ENCODE peak calls at places on chromosome 21, in six cellular contexts. Z is mesendoderm, N is transverse colon, A is left ventricle myocardium inferior, C is ovary, V is heart right ventricle. T is an unnamed sample. For H3K4me1, the result is how much of the 10 kb centered on the place peaks cover.

GRCh38 chr21:31520506-31521163 is 138.9 kb upstream of the SOD1 start:
- DNase-seq in N (no peak), C (no peak), Z (no peak), A (no peak), V (no peak), T (no peak)

GRCh38 chr21:41032536-41032935 is 135.4 kb upstream of the BACE2 start:
- DNase-seq in Z (no peak), N (no peak), V (no peak), C (no peak), A (no peak), T (no peak)

GRCh38 chr21:24894324-24894723 is 713.0 kb downstream of the MRPL39 start:
- DNase-seq in C (no peak), A (no peak), V (no peak), Z (no peak), N (no peak), T (no peak)

GRCh38 chr21:25563399-25564116 is 43.7 kb downstream of the MRPL39 start:
- DNase-seq in N (peak), V (no peak), A (no peak), C (no peak), Z (no peak), T (no peak)

GRCh38 chr21:27047331-27048314 is 80.7 kb upstream of the ADAMTS5 start:
- DNase-seq in N (no peak), Z (no peak), C (no peak), A (no peak), V (no peak), T (no peak)

GRCh38 chr21:21715286-21715969 is 717.2 kb downstream of the NCAM2 start:
- DNase-seq in C (no peak), A (no peak), V (no peak), N (no peak), Z (peak), T (no peak)

GRCh38 chr21:46226920-46227599 is 1.5 kb downstream of the LSS start:
- DNase-seq in N (no peak), Z (peak), V (no peak), C (peak), A (no peak), T (no peak)

GRCh38 chr21:24200052-24200451 is 1407.2 kb downstream of the MRPL39 start:
- DNase-seq in A (no peak), N (no peak), Z (no peak), C (no peak), V (no peak), T (no peak)

GRCh38 chr21:25837545-25838263 is 102.9 kb downstream of the GABPA start:
- DNase-seq in V (no peak), A (no peak), Z (no peak), N (no peak), C (no peak), T (no peak)

GRCh38 chr21:31623664-31624063 is 35.8 kb upstream of the SOD1 start:
- DNase-seq in Z (peak), V (no peak), A (no peak), N (no peak), C (no peak), T (no peak)

GRCh38 chr21:28883931-28884330 is 108.7 kb downstream of the LTN1 start:
- DNase-seq in A (no peak), N (no peak), C (no peak), Z (no peak), V (no peak), T (no peak)

GRCh38 chr21:46436586-46436985 is 22.1 kb upstream of the DIP2A start:
- DNase-seq in N (no peak), A (no peak), V (no peak), Z (no peak), C (no peak), T (no peak)

GRCh38 chr21:15034126-15034848 is 30.5 kb downstream of the NRIP1 start:
- DNase-seq in V (no peak), Z (no peak), N (no peak), A (no peak), C (no peak), T (no peak)

GRCh38 chr21:33643658-33644311 is 1.5 kb downstream of the ITSN1 start:
- DNase-seq in V (no peak), C (no peak), A (no peak), N (no peak), Z (peak), T (no peak)

GRCh38 chr21:35475006-35475405 is 425.9 kb upstream of the RUNX1 start:
- DNase-seq in N (no peak), C (no peak), Z (no peak), V (no peak), A (no peak), T (no peak)

GRCh38 chr21:32413697-32414578 is 1.4 kb downstream of the EVA1C start:
- DNase-seq in Z (no peak), V (no peak), A (no peak), C (peak), N (peak), T (no peak)

GRCh38 chr21:21101911-21102310 is 103.7 kb downstream of the NCAM2 start:
- DNase-seq in A (no peak), C (no peak), Z (peak), V (no peak), N (no peak), T (no peak)

GRCh38 chr21:25421327-25422028 is 185.8 kb downstream of the MRPL39 start:
- DNase-seq in V (no peak), N (peak), Z (peak), A (no peak), C (no peak), T (no peak)

GRCh38 chr21:14876464-14876863 is 188.3 kb downstream of the NRIP1 start:
- DNase-seq in C (no peak), Z (no peak), A (no peak), V (no peak), N (peak), T (no peak)

GRCh38 chr21:38945536-38946245 is 140.0 kb downstream of the ETS2 start:
- DNase-seq in A (no peak), V (no peak), C (no peak), Z (peak), N (no peak), T (no peak)

GRCh38 chr21:32562426-32562825 is 22.9 kb downstream of the TCP10L start:
- DNase-seq in C (peak), A (no peak), N (peak), Z (peak), V (no peak), T (peak)

GRCh38 chr21:35053356-35054096 is 4.4 kb upstream of the RUNX1 start:
- DNase-seq in C (no peak), Z (no peak), N (no peak), A (no peak), V (no peak), T (no peak)

GRCh38 chr21:33364830-33365229 is 38.4 kb upstream of the IFNGR2 start:
- DNase-seq in Z (no peak), V (no peak), N (no peak), C (no peak), A (no peak), T (no peak)

GRCh38 chr21:33411949-33412430 is 8.8 kb downstream of the IFNGR2 start:
- DNase-seq in A (no peak), N (peak), Z (no peak), V (no peak), C (no peak), T (no peak)

DNA sequence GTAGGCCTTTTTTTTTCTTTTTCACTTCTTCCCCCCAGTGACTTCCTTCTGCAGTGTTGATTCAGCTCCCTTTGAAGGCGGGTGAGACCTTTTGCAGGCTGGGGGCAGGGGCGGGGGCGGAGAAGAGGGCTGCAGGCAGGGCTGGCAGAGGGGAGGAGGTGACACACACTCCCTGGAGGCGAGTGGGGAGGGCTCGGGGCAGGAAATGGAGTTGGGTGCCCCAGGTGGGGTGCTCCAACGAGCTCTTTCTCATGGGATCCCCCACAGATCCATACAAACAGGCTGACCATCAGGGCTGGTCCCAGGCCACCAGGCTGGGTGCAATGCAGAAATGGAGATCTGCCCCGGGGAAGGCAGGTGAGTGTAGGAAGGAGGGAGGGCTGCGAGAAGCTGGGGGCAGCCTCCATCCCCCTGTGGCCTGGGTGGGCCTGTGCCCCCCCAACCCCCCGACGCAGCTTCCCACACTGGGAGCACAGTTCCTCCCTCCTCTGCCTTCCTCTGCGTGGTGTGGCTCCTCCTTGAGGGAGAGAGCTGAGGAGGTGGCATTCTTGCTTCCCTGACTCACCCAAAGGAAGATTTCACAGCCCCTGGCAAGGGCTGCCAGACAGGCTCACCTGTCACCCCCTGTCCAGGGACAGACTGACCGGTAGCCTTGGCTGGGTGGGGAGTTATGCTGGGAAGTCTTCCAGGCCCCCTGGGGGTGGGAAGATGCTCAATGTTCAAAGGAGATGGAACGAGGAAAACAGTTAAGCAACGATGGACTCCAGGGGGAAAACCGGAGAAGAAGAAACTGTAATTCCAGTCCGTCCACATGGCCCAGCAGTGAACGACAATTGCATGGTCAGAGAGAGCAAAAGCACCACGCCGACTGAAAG is 7.1 kb upstream of the ITGB2 start:
- DNase-seq in A (peak), Z (peak), N (peak), V (peak), C (no peak), T (no peak)
- H3K4me1 ChIP-seq in A (under half), Z (under half), N (under half), V (under half), C (under half), T (half or more)

GRCh38 chr21:37455504-37455911 is 88.9 kb downstream of the DYRK1A start:
- DNase-seq in N (no peak), C (no peak), V (no peak), A (no peak), Z (peak), T (no peak)
- H3K4me1 ChIP-seq in N (under half), C (under half), V (half or more), A (half or more), Z (under half), T (half or more)

GRCh38 chr21:44296103-44296519 is 3.7 kb upstream of the PFKL start:
- DNase-seq in Z (no peak), V (no peak), N (no peak), C (no peak), A (no peak), T (no peak)

GRCh38 chr21:44296916-44297315 is 2.9 kb upstream of the PFKL start:
- DNase-seq in Z (no peak), C (no peak), V (no peak), N (no peak), A (no peak), T (no peak)

GRCh38 chr21:44298301-44298700 is 1.6 kb upstream of the PFKL start:
- DNase-seq in A (no peak), C (no peak), V (no peak), Z (no peak), N (no peak), T (no peak)

GRCh38 chr21:44299085-44299457 is 782 bp upstream of the PFKL start:
- DNase-seq in Z (no peak), N (no peak), A (no peak), C (no peak), V (no peak), T (no peak)

GRCh38 chr21:44297525-44298290 is 2.1 kb upstream of the PFKL start:
- DNase-seq in C (peak), V (peak), N (peak), Z (peak), A (peak), T (peak)
- H3K4me1 ChIP-seq in C (under half), V (half or more), N (under half), Z (under half), A (half or more), T (under half)

DNA sequence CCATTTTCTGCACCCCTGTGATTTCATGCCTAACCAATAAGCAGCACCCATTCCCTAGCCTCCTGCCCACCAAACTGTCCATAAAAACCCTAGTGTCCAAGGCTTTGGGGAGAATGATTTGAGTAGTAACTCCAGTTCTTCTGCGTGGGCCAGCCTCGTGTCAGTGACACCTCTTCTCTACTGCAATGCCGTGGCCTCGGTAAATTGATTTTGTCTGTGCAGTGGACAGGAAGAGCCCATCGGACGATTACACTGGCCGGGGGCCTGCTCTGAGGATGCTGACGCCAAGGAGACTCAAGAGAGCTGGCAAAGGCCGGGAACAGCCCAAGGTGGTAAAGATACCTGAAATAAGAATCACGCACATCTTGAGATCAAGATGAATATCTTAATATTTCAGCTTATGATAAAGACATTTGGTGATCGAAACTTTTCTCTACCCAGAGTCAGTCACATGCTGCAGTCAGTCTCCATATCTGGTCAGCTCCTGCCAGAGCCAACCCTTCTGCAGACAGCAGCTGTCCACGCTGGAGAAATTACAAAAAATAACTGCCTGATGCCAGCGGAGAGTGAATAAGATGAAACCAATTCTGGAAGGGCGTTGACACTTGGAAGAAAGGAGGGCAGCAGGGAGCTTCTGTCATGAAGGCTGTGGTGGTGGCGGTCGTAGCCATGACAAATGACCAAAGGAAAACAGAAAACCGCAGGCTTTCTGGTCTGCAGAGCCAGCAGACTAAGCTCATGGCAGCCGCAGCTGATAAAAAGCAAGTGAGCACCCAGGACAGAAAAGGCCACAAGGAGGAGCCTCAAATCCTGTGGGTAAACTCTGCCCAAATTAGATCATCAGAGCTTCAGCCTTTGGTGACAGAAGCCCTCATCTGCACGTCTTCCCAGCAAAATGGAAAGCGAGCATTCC is 29.1 kb downstream of the RSPH1 start:
- DNase-seq in C (no peak), V (no peak), A (no peak), Z (peak), N (peak), T (no peak)
- H3K4me1 ChIP-seq in C (under half), V (under half), A (under half), Z (under half), N (under half), T (under half)

GRCh38 chr21:42130447-42130846 is 59.3 kb downstream of the UMODL1 start:
- DNase-seq in Z (no peak), C (no peak), N (no peak), V (no peak), A (no peak), T (no peak)
- H3K4me1 ChIP-seq in Z (under half), C (under half), N (under half), V (under half), A (under half), T (under half)

DNA sequence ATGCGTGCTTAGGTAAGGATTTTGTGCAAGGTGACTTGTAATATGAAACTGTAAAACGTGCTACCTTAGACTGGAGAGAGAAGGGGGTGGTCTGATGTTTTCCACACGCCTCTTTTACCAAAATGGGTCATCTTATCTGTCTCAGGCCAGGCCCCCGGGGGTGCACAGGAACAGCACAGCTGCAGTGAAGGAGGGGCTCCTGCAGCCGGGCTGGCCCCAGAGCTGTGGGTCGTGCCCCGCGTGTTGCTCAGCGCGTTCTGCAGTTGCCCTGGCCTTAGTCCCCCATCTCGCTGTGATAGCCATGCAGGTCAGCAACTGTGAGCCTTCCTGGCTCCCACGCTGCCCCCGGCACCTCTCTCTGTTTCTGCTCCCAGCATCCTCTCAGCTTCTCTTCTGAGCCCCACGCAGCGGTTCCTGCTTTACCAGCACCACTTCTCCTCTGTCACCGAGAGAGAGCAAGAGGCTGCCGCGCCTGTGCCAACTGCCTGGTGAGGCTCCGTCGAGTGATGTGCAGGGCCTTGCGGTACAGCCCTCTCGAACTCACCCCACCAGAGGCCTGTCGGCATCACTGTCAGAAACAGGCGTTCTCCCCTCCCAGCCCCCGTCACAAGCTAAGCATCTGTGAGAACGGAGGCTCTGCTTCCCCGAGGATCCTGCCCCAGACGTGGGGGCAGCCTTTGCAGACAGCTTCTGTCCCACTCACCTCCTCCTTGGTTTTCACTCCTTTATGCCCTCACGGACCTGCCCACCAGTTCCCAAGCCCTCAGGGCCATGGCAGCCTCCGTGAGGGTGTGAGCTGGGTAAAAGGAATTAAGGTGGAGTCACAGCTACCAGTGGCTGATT is 73.3 kb downstream of the ADARB1 start:
- DNase-seq in Z (no peak), C (no peak), V (no peak), N (no peak), A (no peak), T (no peak)
- H3K4me1 ChIP-seq in Z (under half), C (under half), V (under half), N (under half), A (under half), T (under half)

GRCh38 chr21:44948426-44949120 is 8.7 kb downstream of the SLX9 start:
- DNase-seq in N (no peak), V (no peak), Z (no peak), A (peak), C (no peak), T (no peak)

GRCh38 chr21:44944596-44944995 is 4.8 kb downstream of the SLX9 start:
- DNase-seq in C (no peak), N (no peak), V (no peak), A (no peak), Z (no peak), T (no peak)

GRCh38 chr21:44947930-44948331 is 8.1 kb downstream of the SLX9 start:
- DNase-seq in C (no peak), V (peak), Z (no peak), N (no peak), A (peak), T (no peak)

GRCh38 chr21:44947111-44947929 is 7.5 kb downstream of the SLX9 start:
- DNase-seq in V (no peak), A (peak), Z (no peak), N (no peak), C (no peak), T (no peak)

DNA sequence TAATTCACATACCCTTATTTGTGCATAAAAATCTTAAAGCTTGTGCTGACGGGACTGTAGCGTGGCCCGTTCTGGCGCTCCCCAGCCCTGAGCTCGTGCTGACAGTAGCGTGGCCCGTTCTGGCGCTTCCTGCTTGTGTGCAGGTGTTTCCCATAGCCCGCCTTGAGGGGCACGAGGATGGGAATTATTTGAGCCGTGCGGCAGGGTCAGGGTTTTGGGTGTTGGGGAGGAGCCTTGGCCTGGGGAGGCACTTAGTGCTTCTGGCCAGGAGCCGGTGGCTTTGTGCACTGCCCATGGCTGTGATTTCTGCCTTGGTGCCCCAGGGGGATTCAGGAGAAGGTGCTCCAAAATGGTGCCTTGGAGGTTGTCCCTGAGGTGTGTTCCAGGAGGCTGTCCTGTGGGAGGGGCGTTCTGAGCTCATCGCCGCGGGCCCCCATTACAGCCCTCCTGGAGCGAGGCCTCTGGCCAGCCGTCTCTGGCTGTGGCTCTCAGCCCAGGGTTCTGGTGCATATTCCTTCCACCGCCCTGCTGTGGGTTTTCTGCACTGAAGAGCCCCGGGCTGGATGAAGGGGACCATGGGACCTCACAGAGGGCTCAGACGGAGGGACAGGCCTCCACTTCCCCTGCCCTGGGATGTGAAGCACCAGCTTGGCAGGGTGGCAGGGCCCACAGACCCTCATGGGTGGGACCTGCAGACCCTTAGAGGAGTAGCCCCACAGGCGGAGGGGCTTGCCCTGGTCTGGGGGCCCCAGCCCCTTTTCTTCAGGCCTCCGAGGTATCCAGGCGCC is 6.6 kb downstream of the SLX9 start:
- DNase-seq in A (peak), V (no peak), Z (no peak), N (no peak), C (no peak), T (no peak)
- H3K4me1 ChIP-seq in A (half or more), V (half or more), Z (under half), N (under half), C (under half), T (under half)

GRCh38 chr21:39971961-39972360 is 104.7 kb downstream of the PCP4 start:
- DNase-seq in Z (no peak), V (no peak), A (no peak), C (no peak), N (no peak), T (no peak)
- H3K4me1 ChIP-seq in Z (under half), V (under half), A (under half), C (under half), N (under half), T (under half)